ENCODE peak calls at places on chromosomes 4 and X, in nine cellular contexts. One of them, this sample, is unnamed.

GRCh38 chrX:120791013-120791643 is 84.5 kb downstream of the CT47B1 start:
- DNase-seq in activated CD8-positive, alpha-beta T cell treated with anti-CD3 and anti-CD28 coated beads, Interleukin-2, amount 10 ng/mL, durations not matched to agents 7 days and 5 days: no peak
- DNase-seq in T-helper 1 cell: no peak
- DNase-seq in stimulated activated CD4-positive, alpha-beta T cell treated with anti-CD3 and anti-CD28 coated beads, Interleukin-12 subunit alpha, Interleukin-12 subunit beta, amount 100 ng/mL, for 4 hours: no peak
- DNase-seq in lung microvascular endothelial cell: no peak
- DNase-seq in midbrain: no peak
- DNase-seq in CD4-positive, alpha-beta T cell: no peak
- DNase-seq in AG10803: peak
- DNase-seq in left colon: peak
- DNase-seq in this sample: peak

GRCh38 chrX:154378059-154378798 is 866 bp upstream of the EMD start:
- DNase-seq in left colon: peak
- DNase-seq in T-helper 1 cell: no peak
- DNase-seq in activated CD8-positive, alpha-beta T cell treated with anti-CD3 and anti-CD28 coated beads, Interleukin-2, amount 10 ng/mL, durations not matched to agents 7 days and 5 days: no peak
- DNase-seq in lung microvascular endothelial cell: peak
- DNase-seq in AG10803: peak
- DNase-seq in stimulated activated CD4-positive, alpha-beta T cell treated with anti-CD3 and anti-CD28 coated beads, Interleukin-12 subunit alpha, Interleukin-12 subunit beta, amount 100 ng/mL, for 4 hours: no peak
- DNase-seq in CD4-positive, alpha-beta T cell: peak
- DNase-seq in midbrain: no peak
- DNase-seq in this sample: no peak

GRCh38 chr4:14446311-14446710 is 556.0 kb upstream of the CPEB2 start:
- DNase-seq in left colon: no peak
- DNase-seq in activated CD8-positive, alpha-beta T cell treated with anti-CD3 and anti-CD28 coated beads, Interleukin-2, amount 10 ng/mL, durations not matched to agents 7 days and 5 days: no peak
- DNase-seq in stimulated activated CD4-positive, alpha-beta T cell treated with anti-CD3 and anti-CD28 coated beads, Interleukin-12 subunit alpha, Interleukin-12 subunit beta, amount 100 ng/mL, for 4 hours: no peak
- DNase-seq in midbrain: no peak
- DNase-seq in CD4-positive, alpha-beta T cell: no peak
- DNase-seq in AG10803: no peak
- DNase-seq in lung microvascular endothelial cell: no peak
- DNase-seq in T-helper 1 cell: no peak
- DNase-seq in this sample: peak

GRCh38 chrX:133660356-133660755 is 245.1 kb upstream of the GPC4 start:
- DNase-seq in lung microvascular endothelial cell: no peak
- DNase-seq in AG10803: peak
- DNase-seq in CD4-positive, alpha-beta T cell: no peak
- DNase-seq in activated CD8-positive, alpha-beta T cell treated with anti-CD3 and anti-CD28 coated beads, Interleukin-2, amount 10 ng/mL, durations not matched to agents 7 days and 5 days: no peak
- DNase-seq in left colon: no peak
- DNase-seq in midbrain: no peak
- DNase-seq in stimulated activated CD4-positive, alpha-beta T cell treated with anti-CD3 and anti-CD28 coated beads, Interleukin-12 subunit alpha, Interleukin-12 subunit beta, amount 100 ng/mL, for 4 hours: no peak
- DNase-seq in T-helper 1 cell: no peak
- DNase-seq in this sample: peak

GRCh38 chr4:98903963-98904362 is 25.0 kb downstream of the EIF4E start:
- DNase-seq in activated CD8-positive, alpha-beta T cell treated with anti-CD3 and anti-CD28 coated beads, Interleukin-2, amount 10 ng/mL, durations not matched to agents 7 days and 5 days: no peak
- DNase-seq in lung microvascular endothelial cell: no peak
- DNase-seq in left colon: no peak
- DNase-seq in midbrain: no peak
- DNase-seq in T-helper 1 cell: no peak
- DNase-seq in CD4-positive, alpha-beta T cell: no peak
- DNase-seq in AG10803: no peak
- DNase-seq in stimulated activated CD4-positive, alpha-beta T cell treated with anti-CD3 and anti-CD28 coated beads, Interleukin-12 subunit alpha, Interleukin-12 subunit beta, amount 100 ng/mL, for 4 hours: no peak
- DNase-seq in this sample: no peak

GRCh38 chr4:169014581-169014980 is 4.5 kb upstream of the CBR4 start:
- DNase-seq in AG10803: no peak
- DNase-seq in lung microvascular endothelial cell: no peak
- DNase-seq in midbrain: no peak
- DNase-seq in CD4-positive, alpha-beta T cell: no peak
- DNase-seq in stimulated activated CD4-positive, alpha-beta T cell treated with anti-CD3 and anti-CD28 coated beads, Interleukin-12 subunit alpha, Interleukin-12 subunit beta, amount 100 ng/mL, for 4 hours: no peak
- DNase-seq in T-helper 1 cell: no peak
- DNase-seq in activated CD8-positive, alpha-beta T cell treated with anti-CD3 and anti-CD28 coated beads, Interleukin-2, amount 10 ng/mL, durations not matched to agents 7 days and 5 days: no peak
- DNase-seq in left colon: no peak
- DNase-seq in this sample: no peak

GRCh38 chrX:123084797-123085196 is 99.3 kb upstream of the GRIA3 start:
- DNase-seq in lung microvascular endothelial cell: no peak
- DNase-seq in T-helper 1 cell: no peak
- DNase-seq in CD4-positive, alpha-beta T cell: no peak
- DNase-seq in AG10803: peak
- DNase-seq in midbrain: no peak
- DNase-seq in stimulated activated CD4-positive, alpha-beta T cell treated with anti-CD3 and anti-CD28 coated beads, Interleukin-12 subunit alpha, Interleukin-12 subunit beta, amount 100 ng/mL, for 4 hours: no peak
- DNase-seq in left colon: no peak
- DNase-seq in activated CD8-positive, alpha-beta T cell treated with anti-CD3 and anti-CD28 coated beads, Interleukin-2, amount 10 ng/mL, durations not matched to agents 7 days and 5 days: no peak
- DNase-seq in this sample: no peak

GRCh38 chr4:22063613-22064012 is 115.0 kb upstream of the KCNIP4 start:
- DNase-seq in CD4-positive, alpha-beta T cell: no peak
- DNase-seq in midbrain: no peak
- DNase-seq in AG10803: no peak
- DNase-seq in lung microvascular endothelial cell: no peak
- DNase-seq in left colon: no peak
- DNase-seq in activated CD8-positive, alpha-beta T cell treated with anti-CD3 and anti-CD28 coated beads, Interleukin-2, amount 10 ng/mL, durations not matched to agents 7 days and 5 days: no peak
- DNase-seq in T-helper 1 cell: no peak
- DNase-seq in stimulated activated CD4-positive, alpha-beta T cell treated with anti-CD3 and anti-CD28 coated beads, Interleukin-12 subunit alpha, Interleukin-12 subunit beta, amount 100 ng/mL, for 4 hours: no peak
- DNase-seq in this sample: no peak

GRCh38 chr4:184587746-184588145 is 61.5 kb downstream of the CASP3 start:
- DNase-seq in left colon: no peak
- DNase-seq in AG10803: no peak
- DNase-seq in stimulated activated CD4-positive, alpha-beta T cell treated with anti-CD3 and anti-CD28 coated beads, Interleukin-12 subunit alpha, Interleukin-12 subunit beta, amount 100 ng/mL, for 4 hours: no peak
- DNase-seq in activated CD8-positive, alpha-beta T cell treated with anti-CD3 and anti-CD28 coated beads, Interleukin-2, amount 10 ng/mL, durations not matched to agents 7 days and 5 days: no peak
- DNase-seq in midbrain: peak
- DNase-seq in T-helper 1 cell: no peak
- DNase-seq in lung microvascular endothelial cell: no peak
- DNase-seq in CD4-positive, alpha-beta T cell: no peak
- DNase-seq in this sample: no peak

GRCh38 chrX:74550295-74550802 is 64.1 kb downstream of the RLIM start:
- DNase-seq in activated CD8-positive, alpha-beta T cell treated with anti-CD3 and anti-CD28 coated beads, Interleukin-2, amount 10 ng/mL, durations not matched to agents 7 days and 5 days: peak
- DNase-seq in left colon: peak
- DNase-seq in midbrain: peak
- DNase-seq in lung microvascular endothelial cell: peak
- DNase-seq in AG10803: peak
- DNase-seq in stimulated activated CD4-positive, alpha-beta T cell treated with anti-CD3 and anti-CD28 coated beads, Interleukin-12 subunit alpha, Interleukin-12 subunit beta, amount 100 ng/mL, for 4 hours: peak
- DNase-seq in CD4-positive, alpha-beta T cell: peak
- DNase-seq in T-helper 1 cell: peak
- DNase-seq in this sample: peak

GRCh38 chr4:74933562-74934015 is 673 bp downstream of the PARM1 start:
- DNase-seq in T-helper 1 cell: no peak
- DNase-seq in CD4-positive, alpha-beta T cell: no peak
- DNase-seq in stimulated activated CD4-positive, alpha-beta T cell treated with anti-CD3 and anti-CD28 coated beads, Interleukin-12 subunit alpha, Interleukin-12 subunit beta, amount 100 ng/mL, for 4 hours: no peak
- DNase-seq in midbrain: no peak
- DNase-seq in lung microvascular endothelial cell: peak
- DNase-seq in AG10803: no peak
- DNase-seq in left colon: peak
- DNase-seq in activated CD8-positive, alpha-beta T cell treated with anti-CD3 and anti-CD28 coated beads, Interleukin-2, amount 10 ng/mL, durations not matched to agents 7 days and 5 days: no peak
- DNase-seq in this sample: no peak

GRCh38 chr4:144645102-144645469 is 870 bp upstream of the HHIP start:
- DNase-seq in midbrain: no peak
- DNase-seq in T-helper 1 cell: no peak
- DNase-seq in lung microvascular endothelial cell: peak
- DNase-seq in stimulated activated CD4-positive, alpha-beta T cell treated with anti-CD3 and anti-CD28 coated beads, Interleukin-12 subunit alpha, Interleukin-12 subunit beta, amount 100 ng/mL, for 4 hours: no peak
- DNase-seq in CD4-positive, alpha-beta T cell: no peak
- DNase-seq in AG10803: no peak
- DNase-seq in activated CD8-positive, alpha-beta T cell treated with anti-CD3 and anti-CD28 coated beads, Interleukin-2, amount 10 ng/mL, durations not matched to agents 7 days and 5 days: no peak
- DNase-seq in left colon: no peak
- DNase-seq in this sample: no peak

GRCh38 chr4:21649691-21650090 is 298.9 kb downstream of the KCNIP4 start:
- DNase-seq in lung microvascular endothelial cell: no peak
- DNase-seq in T-helper 1 cell: no peak
- DNase-seq in midbrain: no peak
- DNase-seq in CD4-positive, alpha-beta T cell: no peak
- DNase-seq in AG10803: no peak
- DNase-seq in left colon: no peak
- DNase-seq in stimulated activated CD4-positive, alpha-beta T cell treated with anti-CD3 and anti-CD28 coated beads, Interleukin-12 subunit alpha, Interleukin-12 subunit beta, amount 100 ng/mL, for 4 hours: no peak
- DNase-seq in activated CD8-positive, alpha-beta T cell treated with anti-CD3 and anti-CD28 coated beads, Interleukin-2, amount 10 ng/mL, durations not matched to agents 7 days and 5 days: no peak
- DNase-seq in this sample: no peak